ENCODE peak calls at places on chromosomes 11 and 22, in eight cellular contexts. X, P, N, Y, T, Z, D and H are unnamed samples.

GRCh38 chr11:119318240-119319135 is 1.6 kb upstream of the MCAM start:
- DNase-seq in Z (peak; percentile 43), T (no peak), X (no peak), N (peak; percentile 71), P (peak; percentile 93), Y (no peak), D (peak; percentile 78), H (peak; percentile 77)

GRCh38 chr22:45239378-45240136 is 1.1 kb downstream of the KIAA0930 start:
- DNase-seq in X (no peak), P (no peak), D (no peak), Z (no peak), Y (no peak), N (no peak), T (no peak), H (no peak)

GRCh38 chr11:74460481-74461154 is 6.7 kb downstream of the KCNE3 start:
- DNase-seq in N (no peak), X (no peak), Y (no peak), D (peak; percentile 20), P (peak; percentile 28), T (no peak), Z (no peak), H (peak; percentile 48)

GRCh38 chr22:31750365-31751284 is 693 bp upstream of the PRR14L start:
- DNase-seq in Y (no peak), N (no peak), T (no peak), X (no peak), Z (no peak), D (no peak), P (no peak), H (no peak)

GRCh38 chr11:26948881-26949280 is 45.0 kb upstream of the FIBIN start:
- DNase-seq in Z (no peak), T (no peak), Y (no peak), D (no peak), X (no peak), P (peak; percentile 56), N (no peak), H (peak; percentile 24)

GRCh38 chr22:37454857-37455686 is 27.8 kb upstream of the ELFN2 start:
- DNase-seq in N (peak; percentile 94), X (no peak), Y (peak; percentile 85), T (no peak), Z (no peak), P (peak; percentile 86), D (peak; percentile 72), H (peak; percentile 97)

GRCh38 chr11:15179167-15179566 is 64.4 kb downstream of the INSC start:
- DNase-seq in P (no peak), D (no peak), Y (no peak), X (no peak), N (no peak), T (no peak), Z (no peak), H (no peak)

GRCh38 chr22:48753381-48753730 is 1074.3 kb downstream of the BRD1 start:
- DNase-seq in D (no peak), N (no peak), P (no peak), T (no peak), Y (no peak), Z (no peak), X (no peak), H (no peak)

GRCh38 chr11:59615132-59615636 is 390 bp downstream of the OSBP start:
- DNase-seq in P (peak; percentile 54), N (no peak), D (peak; percentile 46), T (peak; percentile 66), Z (peak; percentile 11), Y (peak; percentile 24), X (no peak), H (peak; percentile 63)

GRCh38 chr22:43129426-43130425 is 13.5 kb downstream of the MCAT start:
- DNase-seq in T (no peak), Y (no peak), D (no peak), P (no peak), X (no peak), N (no peak), Z (no peak), H (no peak)

GRCh38 chr11:10818594-10818993 is 9.9 kb upstream of the EIF4G2 start:
- DNase-seq in P (peak; percentile 80), D (no peak), Z (no peak), T (no peak), Y (no peak), X (no peak), N (peak; percentile 20), H (peak; percentile 57)

GRCh38 chr11:7670631-7671030 is 2.7 kb downstream of the CYB5R2 start:
- DNase-seq in Z (no peak), X (no peak), Y (no peak), T (no peak), D (no peak), N (no peak), P (peak; percentile 53), H (no peak)

GRCh38 chr22:32334640-32335365 is 22.9 kb upstream of the RFPL3 start:
- DNase-seq in Z (no peak), P (no peak), Y (no peak), N (no peak), X (no peak), T (peak; percentile 42), D (no peak), H (no peak)

GRCh38 chr11:76161261-76161961 is 44.9 kb downstream of the WNT11 start:
- DNase-seq in P (no peak), N (no peak), D (no peak), X (no peak), Z (peak; percentile 75), Y (no peak), T (no peak), H (no peak)

GRCh38 chr11:110907629-110908028 is 195.4 kb upstream of the ARHGAP20 start:
- DNase-seq in P (peak; percentile 97), N (peak; percentile 77), T (no peak), Y (no peak), Z (no peak), X (no peak), D (peak; percentile 93), H (peak; percentile 99)

GRCh38 chr11:71197096-71197495 is 55.3 kb downstream of the SHANK2 start:
- DNase-seq in P (peak; percentile 90), D (no peak), Y (no peak), N (peak; percentile 39), T (no peak), Z (no peak), X (no peak), H (peak; percentile 86)

GRCh38 chr22:37428649-37429586 is 1.6 kb upstream of the ELFN2 start:
- DNase-seq in X (no peak), N (peak; percentile 10), P (no peak), D (peak; percentile 59), T (no peak), Z (peak; percentile 75), Y (peak; percentile 37), H (peak; percentile 42)

GRCh38 chr11:128599729-128600128 is 12.4 kb upstream of the ETS1 start:
- DNase-seq in P (peak; percentile 74), X (no peak), T (no peak), N (no peak), Y (no peak), D (no peak), Z (no peak), H (no peak)

GRCh38 chr22:47200273-47201051 is 438.0 kb downstream of the TBC1D22A start:
- DNase-seq in Z (no peak), X (no peak), P (no peak), D (no peak), T (no peak), N (no peak), Y (no peak), H (no peak)

GRCh38 chr22:45285431-45286058 is 796 bp downstream of the UPK3A start:
- DNase-seq in T (no peak), D (no peak), P (no peak), N (no peak), X (no peak), Y (no peak), Z (no peak), H (no peak)

GRCh38 chr11:11913395-11913794 is 71.6 kb downstream of the USP47 start:
- DNase-seq in N (no peak), D (no peak), T (no peak), Y (no peak), X (no peak), P (no peak), Z (no peak), H (no peak)

GRCh38 chr11:24407733-24408132 is 89.1 kb upstream of the LUZP2 start:
- DNase-seq in P (no peak), Z (no peak), D (no peak), T (no peak), X (no peak), Y (no peak), N (no peak), H (no peak)

GRCh38 chr11:19978668-19979518 is 181.4 kb downstream of the DBX1 start:
- DNase-seq in N (peak; percentile 46), D (peak; percentile 91), X (no peak), Z (no peak), Y (peak; percentile 65), T (no peak), P (peak; percentile 97), H (peak; percentile 88)

GRCh38 chr11:95262994-95263764 is 32.2 kb upstream of the SESN3 start:
- DNase-seq in N (no peak), T (no peak), Z (no peak), P (no peak), Y (no peak), X (no peak), D (no peak), H (no peak)

GRCh38 chr11:12377106-12377823 is at the start of gene PARVA:
- DNase-seq in D (peak; percentile 66), Z (no peak), X (no peak), N (peak; percentile 39), Y (peak; percentile 15), P (peak; percentile 47), T (peak; percentile 80), H (peak; percentile 86)

GRCh38 chr22:31179345-31179744 is 19.4 kb downstream of the RNF185 start:
- DNase-seq in P (peak; percentile 84), Y (no peak), Z (peak; percentile 22), T (no peak), X (no peak), D (peak; percentile 81), N (peak; percentile 81), H (peak; percentile 92)

GRCh38 chr11:129768356-129768755 is 47.3 kb upstream of the TMEM45B start:
- DNase-seq in Z (no peak), Y (no peak), T (no peak), D (no peak), N (no peak), P (no peak), X (no peak), H (peak; percentile 32)

GRCh38 chr11:96012086-96012824 is 88.3 kb upstream of the MTMR2 start:
- DNase-seq in Z (peak; percentile 61), N (peak; percentile 95), X (no peak), P (peak; percentile 75), D (peak; percentile 50), Y (peak; percentile 41), T (no peak), H (peak; percentile 99)

GRCh38 chr11:45155058-45155551 is 8.7 kb downstream of the PRDM11 start:
- DNase-seq in P (no peak), X (no peak), N (no peak), D (no peak), T (no peak), Z (no peak), Y (no peak), H (no peak)

GRCh38 chr11:45538363-45538762 is 127.1 kb downstream of the CHST1 start:
- DNase-seq in P (no peak), Y (no peak), T (no peak), D (no peak), N (no peak), X (no peak), Z (no peak), H (no peak)